ENCODE peak calls at places on chromosomes 6 and 20, in five cellular contexts. One of them, this sample, is unnamed.

GRCh38 chr6:25169551-25170335 is 109.4 kb upstream of the CARMIL1 start:
- DNase-seq in HCT116: no peak
- DNase-seq in GM12878: no peak
- DNase-seq in K562: no peak
- DNase-seq in HepG2: no peak
- DNase-seq in this sample: no peak

GRCh38 chr6:168342626-168343025 is 23.0 kb upstream of the DACT2 start:
- DNase-seq in HCT116: no peak
- DNase-seq in GM12878: no peak
- DNase-seq in K562: no peak
- DNase-seq in HepG2: no peak
- DNase-seq in this sample: no peak

GRCh38 chr6:166589786-166590574 is 3.5 kb upstream of the RAMACL start:
- DNase-seq in HCT116: no peak
- DNase-seq in GM12878: no peak
- DNase-seq in K562: no peak
- DNase-seq in HepG2: no peak
- DNase-seq in this sample: no peak

GRCh38 chr6:75437451-75438185 is 56.0 kb downstream of the FILIP1 start:
- DNase-seq in HCT116: no peak
- DNase-seq in GM12878: no peak
- DNase-seq in K562: no peak
- DNase-seq in HepG2: no peak
- DNase-seq in this sample: no peak

GRCh38 chr6:95364016-95364604 is 213.2 kb upstream of the MANEA start:
- DNase-seq in HCT116: peak; percentile 8
- DNase-seq in GM12878: no peak
- DNase-seq in K562: peak; percentile 14
- DNase-seq in HepG2: peak; percentile 20
- DNase-seq in this sample: no peak

GRCh38 chr6:57432162-57432561 is 114.7 kb downstream of the PRIM2 start:
- DNase-seq in HCT116: no peak
- DNase-seq in GM12878: no peak
- DNase-seq in K562: no peak
- DNase-seq in HepG2: peak; percentile 3
- DNase-seq in this sample: no peak

GRCh38 chr6:138971601-138972000 is 16.5 kb downstream of the REPS1 start:
- DNase-seq in HCT116: no peak
- DNase-seq in GM12878: no peak
- DNase-seq in K562: no peak
- DNase-seq in HepG2: no peak
- DNase-seq in this sample: no peak

GRCh38 chr20:63009988-63010769 is 3.4 kb upstream of the BHLHE23 start:
- DNase-seq in HCT116: no peak
- DNase-seq in GM12878: peak; percentile 97
- DNase-seq in K562: peak; percentile 36
- DNase-seq in HepG2: no peak
- DNase-seq in this sample: no peak

GRCh38 chr6:36129889-36130671 is at the start of gene MAPK13:
- DNase-seq in HCT116: no peak
- DNase-seq in GM12878: no peak
- DNase-seq in K562: no peak
- DNase-seq in HepG2: peak; percentile 25
- DNase-seq in this sample: peak; percentile 70

GRCh38 chr6:77466055-77467028 is 3.1 kb upstream of the HTR1B start:
- DNase-seq in HCT116: no peak
- DNase-seq in GM12878: no peak
- DNase-seq in K562: no peak
- DNase-seq in HepG2: peak; percentile 20
- DNase-seq in this sample: no peak

GRCh38 chr6:30091577-30092381 is 16.2 kb upstream of the RNF39 start:
- DNase-seq in HCT116: peak; percentile 85
- DNase-seq in GM12878: no peak
- DNase-seq in K562: no peak
- DNase-seq in HepG2: peak; percentile 30
- DNase-seq in this sample: no peak

GRCh38 chr6:33208089-33208967 is at the start of gene RING1:
- DNase-seq in HCT116: no peak
- DNase-seq in GM12878: no peak
- DNase-seq in K562: peak; percentile 91
- DNase-seq in HepG2: peak; percentile 59
- DNase-seq in this sample: peak; percentile 90

GRCh38 chr20:43194187-43194586 is 4.5 kb upstream of the PTPRT start:
- DNase-seq in HCT116: no peak
- DNase-seq in GM12878: no peak
- DNase-seq in K562: no peak
- DNase-seq in HepG2: no peak
- DNase-seq in this sample: no peak

GRCh38 chr20:17960927-17961599 is 7.5 kb downstream of the SNX5 start:
- DNase-seq in HCT116: no peak
- DNase-seq in GM12878: no peak
- DNase-seq in K562: no peak
- DNase-seq in HepG2: peak; percentile 91
- DNase-seq in this sample: no peak

GRCh38 chr6:155850408-155850841 is 394.8 kb upstream of the NOX3 start:
- DNase-seq in HCT116: peak; percentile 74
- DNase-seq in GM12878: no peak
- DNase-seq in K562: no peak
- DNase-seq in HepG2: no peak
- DNase-seq in this sample: no peak

GRCh38 chr6:111663692-111664564 is 58.2 kb upstream of the TRAF3IP2 start:
- DNase-seq in HCT116: no peak
- DNase-seq in GM12878: no peak
- DNase-seq in K562: peak; percentile 40
- DNase-seq in HepG2: no peak
- DNase-seq in this sample: peak; percentile 44

GRCh38 chr6:70280462-70280861 is 22.4 kb downstream of the COL9A1 start:
- DNase-seq in HCT116: no peak
- DNase-seq in GM12878: no peak
- DNase-seq in K562: peak; percentile 14
- DNase-seq in HepG2: no peak
- DNase-seq in this sample: peak; percentile 50

GRCh38 chr6:34912715-34913464 is 23.8 kb downstream of the ANKS1A start:
- DNase-seq in HCT116: no peak
- DNase-seq in GM12878: peak; percentile 53
- DNase-seq in K562: no peak
- DNase-seq in HepG2: no peak
- DNase-seq in this sample: no peak

GRCh38 chr20:46799781-46800180 is 90.3 kb downstream of the SLC2A10 start:
- DNase-seq in HCT116: no peak
- DNase-seq in GM12878: no peak
- DNase-seq in K562: no peak
- DNase-seq in HepG2: no peak
- DNase-seq in this sample: no peak

GRCh38 chr6:150930816-150931215 is 65.3 kb downstream of the MTHFD1L start:
- DNase-seq in HCT116: no peak
- DNase-seq in GM12878: no peak
- DNase-seq in K562: no peak
- DNase-seq in HepG2: no peak
- DNase-seq in this sample: no peak

GRCh38 chr6:148455225-148455624 is 112.6 kb downstream of the SASH1 start:
- DNase-seq in HCT116: no peak
- DNase-seq in GM12878: no peak
- DNase-seq in K562: no peak
- DNase-seq in HepG2: no peak
- DNase-seq in this sample: no peak

GRCh38 chr6:16374796-16375195 is 136.4 kb downstream of the GMPR start:
- DNase-seq in HCT116: no peak
- DNase-seq in GM12878: no peak
- DNase-seq in K562: no peak
- DNase-seq in HepG2: no peak
- DNase-seq in this sample: no peak

GRCh38 chr20:57697540-57697939 is 12.3 kb downstream of the PMEPA1 start:
- DNase-seq in HCT116: no peak
- DNase-seq in GM12878: no peak
- DNase-seq in K562: no peak
- DNase-seq in HepG2: no peak
- DNase-seq in this sample: no peak

GRCh38 chr20:48615871-48616270 is 211.9 kb downstream of the PREX1 start:
- DNase-seq in HCT116: no peak
- DNase-seq in GM12878: no peak
- DNase-seq in K562: no peak
- DNase-seq in HepG2: no peak
- DNase-seq in this sample: no peak
- TF ChIP-seq SRF in HCT116: no peak
- TF ChIP-seq SRF in GM12878: no peak
- TF ChIP-seq SRF in K562: no peak
- TF ChIP-seq SRF in HepG2: no peak
- TF ChIP-seq SRF in this sample: no peak

DNA sequence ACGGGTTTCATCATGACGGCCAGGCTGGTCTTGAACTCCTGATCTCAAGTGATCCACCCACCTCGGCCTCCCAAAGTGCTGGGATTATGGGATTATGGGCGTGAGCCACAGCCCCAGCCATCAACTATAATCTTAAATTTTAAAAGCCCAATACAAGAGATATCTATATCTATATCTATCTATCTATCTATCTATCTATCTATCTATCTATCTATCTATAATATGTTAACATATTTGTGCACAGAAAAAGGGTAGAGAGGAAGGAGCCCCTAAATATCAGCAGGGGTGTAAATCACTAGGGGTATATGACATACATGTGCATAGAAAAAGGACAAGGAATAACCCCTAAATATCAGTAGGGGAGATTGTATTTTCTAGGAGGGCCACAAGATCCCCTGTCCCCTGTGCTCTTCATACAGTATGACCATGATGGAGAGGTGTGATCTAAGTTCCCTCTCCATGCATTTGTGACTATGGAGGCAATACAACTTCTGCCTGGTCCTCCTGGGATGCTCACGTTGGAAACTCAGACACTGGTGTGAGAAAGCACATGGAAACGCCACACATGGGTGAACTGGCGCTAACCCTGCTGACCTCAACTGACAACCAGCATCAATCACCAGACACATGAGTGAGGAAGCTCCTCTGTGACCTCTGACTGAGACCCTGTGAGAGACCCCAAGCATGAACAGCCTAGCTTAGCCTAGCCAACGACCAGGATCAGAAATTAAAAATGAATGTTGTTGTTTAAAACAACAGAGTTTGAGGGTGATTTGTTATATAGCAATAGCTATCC is 1.2 kb upstream of the SPATS1 start:
- DNase-seq in HCT116: no peak
- DNase-seq in GM12878: no peak
- DNase-seq in K562: no peak
- DNase-seq in HepG2: no peak
- DNase-seq in this sample: no peak
- TF ChIP-seq SRF in HCT116: no peak
- TF ChIP-seq SRF in GM12878: no peak
- TF ChIP-seq SRF in K562: no peak
- TF ChIP-seq SRF in HepG2: no peak
- TF ChIP-seq SRF in this sample: no peak

GRCh38 chr6:149897855-149898744 is at the start of gene RAET1E:
- DNase-seq in HCT116: no peak
- DNase-seq in GM12878: no peak
- DNase-seq in K562: peak; percentile 52
- DNase-seq in HepG2: no peak
- DNase-seq in this sample: no peak

GRCh38 chr6:149896491-149896890 is 1.4 kb downstream of the RAET1E start:
- DNase-seq in HCT116: no peak
- DNase-seq in GM12878: no peak
- DNase-seq in K562: no peak
- DNase-seq in HepG2: no peak
- DNase-seq in this sample: no peak

GRCh38 chr6:149898966-149899365 is 1.1 kb upstream of the RAET1E start:
- DNase-seq in HCT116: no peak
- DNase-seq in GM12878: no peak
- DNase-seq in K562: no peak
- DNase-seq in HepG2: no peak
- DNase-seq in this sample: no peak

GRCh38 chr6:149895702-149896310 is 2.1 kb downstream of the RAET1E start:
- DNase-seq in HCT116: peak; percentile 84
- DNase-seq in GM12878: no peak
- DNase-seq in K562: no peak
- DNase-seq in HepG2: no peak
- DNase-seq in this sample: no peak

GRCh38 chr6:149897015-149897697 is 757 bp downstream of the RAET1E start:
- DNase-seq in HCT116: peak; percentile 23
- DNase-seq in GM12878: no peak
- DNase-seq in K562: no peak
- DNase-seq in HepG2: no peak
- DNase-seq in this sample: no peak
- TF ChIP-seq SRF in HCT116: no peak
- TF ChIP-seq SRF in GM12878: no peak
- TF ChIP-seq SRF in K562: no peak
- TF ChIP-seq SRF in HepG2: no peak
- TF ChIP-seq SRF in this sample: no peak

DNA sequence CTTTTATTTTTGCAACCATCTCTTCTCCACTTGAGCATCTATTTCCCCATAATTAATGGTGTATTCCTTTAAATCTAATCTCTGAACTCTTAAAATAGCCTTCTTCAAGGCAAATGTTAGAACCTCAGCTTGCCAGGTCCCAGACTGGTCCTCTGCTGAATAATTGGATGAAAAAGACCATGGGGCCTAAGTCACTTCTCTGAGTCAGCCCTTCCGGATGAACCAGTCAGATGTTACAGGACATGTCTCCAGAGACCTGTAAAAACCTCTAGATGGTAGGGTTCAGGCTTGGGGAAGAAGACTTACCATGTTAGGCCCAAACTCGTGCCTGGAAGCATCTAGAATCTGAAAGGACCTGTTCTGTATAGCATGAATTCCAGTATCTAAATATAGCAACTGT is 97.3 kb downstream of the CDKAL1 start:
- DNase-seq in HCT116: no peak
- DNase-seq in GM12878: no peak
- DNase-seq in K562: no peak
- DNase-seq in HepG2: no peak
- DNase-seq in this sample: no peak
- TF ChIP-seq SRF in HCT116: no peak
- TF ChIP-seq SRF in GM12878: no peak
- TF ChIP-seq SRF in K562: no peak
- TF ChIP-seq SRF in HepG2: no peak
- TF ChIP-seq SRF in this sample: no peak

GRCh38 chr6:72316675-72317380 is 305.0 kb upstream of the KCNQ5 start:
- DNase-seq in HCT116: no peak
- DNase-seq in GM12878: no peak
- DNase-seq in K562: no peak
- DNase-seq in HepG2: no peak
- DNase-seq in this sample: no peak
- TF ChIP-seq SRF in HCT116: no peak
- TF ChIP-seq SRF in GM12878: no peak
- TF ChIP-seq SRF in K562: no peak
- TF ChIP-seq SRF in HepG2: no peak
- TF ChIP-seq SRF in this sample: no peak

GRCh38 chr20:38834868-38835267 is 29.4 kb downstream of the PPP1R16B start:
- DNase-seq in HCT116: no peak
- DNase-seq in GM12878: no peak
- DNase-seq in K562: no peak
- DNase-seq in HepG2: no peak
- DNase-seq in this sample: no peak
- TF ChIP-seq SRF in HCT116: no peak
- TF ChIP-seq SRF in GM12878: no peak
- TF ChIP-seq SRF in K562: no peak
- TF ChIP-seq SRF in HepG2: no peak
- TF ChIP-seq SRF in this sample: no peak

GRCh38 chr20:44768256-44768655 is 22.6 kb downstream of the KCNK15 start:
- DNase-seq in HCT116: no peak
- DNase-seq in GM12878: no peak
- DNase-seq in K562: no peak
- DNase-seq in HepG2: no peak
- DNase-seq in this sample: no peak
- TF ChIP-seq SRF in HCT116: no peak
- TF ChIP-seq SRF in GM12878: no peak
- TF ChIP-seq SRF in K562: no peak
- TF ChIP-seq SRF in HepG2: no peak
- TF ChIP-seq SRF in this sample: no peak

GRCh38 chr20:64188682-64189529 is 24.7 kb downstream of the MYT1 start:
- DNase-seq in HCT116: peak; percentile 2
- DNase-seq in GM12878: no peak
- DNase-seq in K562: no peak
- DNase-seq in HepG2: peak; percentile 100
- DNase-seq in this sample: no peak
- TF ChIP-seq SRF in HCT116: no peak
- TF ChIP-seq SRF in GM12878: no peak
- TF ChIP-seq SRF in K562: no peak
- TF ChIP-seq SRF in HepG2: no peak
- TF ChIP-seq SRF in this sample: no peak

This sample was measured in H1.